ENCODE peak calls at places on chromosome 13, in eight cellular contexts. F is astrocyte of the hippocampus; G is vagina; Q is naive thymus-derived CD8-positive, alpha-beta T cell; I is AG09309; M is stimulated activated CD8-positive, alpha-beta memory T cell treated with anti-CD3 and anti-CD28 coated beads, Interleukin-7, amount 100 ng/mL, for 1 hour; S is fibroblast of lung; P is Caco-2. T is an unnamed sample.

GRCh38 chr13:56903710-56904109 is 237.0 kb upstream of the PRR20A start:
- DNase-seq in F (no peak), G (no peak), Q (no peak), I (no peak), M (no peak), S (no peak), P (no peak), T (no peak)

GRCh38 chr13:36344173-36344572 is 2.0 kb downstream of the SPART start:
- DNase-seq in F (peak; percentile 53), G (no peak), Q (no peak), I (peak; percentile 23), M (no peak), S (peak; percentile 35), P (no peak), T (no peak)

GRCh38 chr13:65535360-65535759 is 1694.8 kb downstream of the PCDH9 start:
- DNase-seq in F (no peak), G (no peak), Q (no peak), I (no peak), M (no peak), S (no peak), P (no peak), T (no peak)

GRCh38 chr13:39038569-39038898 is 278 bp downstream of the NHLRC3 start:
- DNase-seq in F (no peak), G (no peak), Q (peak; percentile 21), I (no peak), M (peak; percentile 12), S (no peak), P (no peak), T (no peak)

GRCh38 chr13:108597943-108598342 is 31.5 kb upstream of the MYO16 start:
- DNase-seq in F (peak; percentile 5), G (no peak), Q (no peak), I (no peak), M (no peak), S (peak; percentile 7), P (no peak), T (no peak)

GRCh38 chr13:75135325-75135825 is 346.6 kb downstream of the TBC1D4 start:
- DNase-seq in F (peak; percentile 93), G (no peak), Q (no peak), I (peak; percentile 91), M (no peak), S (peak; percentile 99), P (no peak), T (no peak)

GRCh38 chr13:28475916-28476725 is 18.8 kb downstream of the FLT1 start:
- DNase-seq in F (peak; percentile 61), G (no peak), Q (no peak), I (peak; percentile 86), M (no peak), S (peak; percentile 91), P (no peak), T (no peak)

GRCh38 chr13:52899206-52899605 is 50.8 kb upstream of the PCDH8 start:
- DNase-seq in F (no peak), G (no peak), Q (no peak), I (no peak), M (no peak), S (no peak), P (no peak), T (no peak)

GRCh38 chr13:107271226-107271625 is 703.3 kb upstream of the ARGLU1 start:
- DNase-seq in F (peak; percentile 73), G (no peak), Q (no peak), I (no peak), M (no peak), S (peak; percentile 74), P (no peak), T (no peak)

T was measured in Peyer's patch.